ENCODE peak calls at places on chromosomes 6 and 20, in seven cellular contexts. W is stomach, A is spleen, J is prostate gland, G is suprapubic skin, N is HCT116, P is endothelial cell of umbilical vein. E is an unnamed sample.

GRCh38 chr20:20603339-20603990 is 109.0 kb downstream of the RALGAPA2 start:
- DNase-seq in A (peak; percentile 78), G (no peak), J (peak; percentile 54), P (no peak), W (no peak), N (no peak), E (no peak)

GRCh38 chr20:17807670-17808069 is 107.9 kb downstream of the BANF2 start:
- DNase-seq in G (no peak), A (no peak), W (no peak), J (no peak), N (no peak), P (no peak), E (no peak)

GRCh38 chr6:41645007-41645618 is 6.8 kb downstream of the MDFI start:
- DNase-seq in W (no peak), N (no peak), G (peak; percentile 55), J (no peak), P (no peak), A (no peak), E (no peak)

GRCh38 chr6:135667694-135668455 is 170.3 kb upstream of the AHI1 start:
- DNase-seq in N (no peak), P (peak; percentile 83), A (peak; percentile 58), G (no peak), J (peak; percentile 8), W (no peak), E (no peak)

GRCh38 chr6:108169801-108170606 is 4.2 kb downstream of the NR2E1 start:
- DNase-seq in P (no peak), G (no peak), J (no peak), N (no peak), A (no peak), W (no peak), E (no peak)

GRCh38 chr6:14661188-14661587 is 543.6 kb downstream of the CD83 start:
- DNase-seq in N (no peak), W (no peak), J (no peak), G (no peak), A (no peak), P (no peak), E (peak; percentile 68)

GRCh38 chr20:63433756-63434531 is 38.5 kb downstream of the KCNQ2 start:
- DNase-seq in A (no peak), J (no peak), P (peak; percentile 15), N (no peak), G (no peak), W (no peak), E (no peak)

GRCh38 chr20:8428988-8429387 is 296.9 kb downstream of the PLCB1 start:
- DNase-seq in J (no peak), A (no peak), P (no peak), W (no peak), N (no peak), G (no peak), E (no peak)

GRCh38 chr6:157339432-157339831 is 16.1 kb upstream of the TMEM242 start:
- DNase-seq in J (no peak), A (no peak), N (no peak), G (no peak), P (no peak), W (no peak), E (no peak)

GRCh38 chr6:75350156-75350555 is 65.6 kb upstream of the TMEM30A start:
- DNase-seq in P (no peak), W (no peak), J (no peak), A (no peak), N (no peak), G (no peak), E (no peak)

GRCh38 chr20:63704749-63705117 is 3.0 kb downstream of the ARFRP1 start:
- DNase-seq in W (no peak), A (peak; percentile 75), G (peak; percentile 55), N (no peak), P (no peak), J (no peak), E (no peak)

GRCh38 chr20:13819885-13820645 is 35.2 kb downstream of the NDUFAF5 start:
- DNase-seq in P (peak; percentile 60), W (peak; percentile 29), N (peak; percentile 42), A (no peak), J (peak; percentile 16), G (no peak), E (peak; percentile 35)

GRCh38 chr6:334536-334935 is 42.2 kb downstream of the DUSP22 start:
- DNase-seq in J (no peak), G (no peak), A (no peak), P (no peak), W (no peak), N (no peak), E (no peak)

GRCh38 chr6:336159-337114 is 44.1 kb downstream of the DUSP22 start:
- DNase-seq in J (no peak), G (no peak), N (no peak), W (no peak), A (peak; percentile 76), P (no peak), E (no peak)

GRCh38 chr6:333379-334002 is 41.2 kb downstream of the DUSP22 start:
- DNase-seq in A (peak; percentile 78), G (no peak), W (no peak), J (no peak), N (no peak), P (no peak), E (no peak)

GRCh38 chr6:335572-335971 is 43.3 kb downstream of the DUSP22 start:
- DNase-seq in A (peak; percentile 72), J (no peak), P (no peak), W (no peak), G (no peak), N (no peak), E (no peak)

GRCh38 chr6:335146-335545 is 42.9 kb downstream of the DUSP22 start:
- DNase-seq in J (no peak), A (peak; percentile 69), P (no peak), G (no peak), W (no peak), N (no peak), E (no peak)
- TF ChIP-seq CTCF in J (no peak), A (no peak), P (no peak), G (no peak), W (no peak), N (no peak), E (no peak)

GRCh38 chr6:144816936-144817335 is 531.8 kb downstream of the UTRN start:
- DNase-seq in J (no peak), N (no peak), G (no peak), P (no peak), W (no peak), A (no peak), E (no peak)
- TF ChIP-seq POLR2AphosphoS5 in J (no peak), N (no peak), G (no peak), P (no peak), W (no peak), A (no peak), E (no peak)

GRCh38 chr6:30843611-30843998 is 40.7 kb upstream of the DDR1 start:
- DNase-seq in W (no peak), J (no peak), A (no peak), P (no peak), G (no peak), N (no peak), E (no peak)
- TF ChIP-seq CTCF in W (no peak), J (no peak), A (no peak), P (no peak), G (no peak), N (no peak), E (no peak)

GRCh38 chr20:23608251-23608846 is 2.6 kb upstream of the CST9 start:
- DNase-seq in W (no peak), N (no peak), G (no peak), P (no peak), A (no peak), J (no peak), E (no peak)
- TF ChIP-seq POLR2AphosphoS5 in W (no peak), N (no peak), G (no peak), P (no peak), A (no peak), J (no peak), E (no peak)

DNA sequence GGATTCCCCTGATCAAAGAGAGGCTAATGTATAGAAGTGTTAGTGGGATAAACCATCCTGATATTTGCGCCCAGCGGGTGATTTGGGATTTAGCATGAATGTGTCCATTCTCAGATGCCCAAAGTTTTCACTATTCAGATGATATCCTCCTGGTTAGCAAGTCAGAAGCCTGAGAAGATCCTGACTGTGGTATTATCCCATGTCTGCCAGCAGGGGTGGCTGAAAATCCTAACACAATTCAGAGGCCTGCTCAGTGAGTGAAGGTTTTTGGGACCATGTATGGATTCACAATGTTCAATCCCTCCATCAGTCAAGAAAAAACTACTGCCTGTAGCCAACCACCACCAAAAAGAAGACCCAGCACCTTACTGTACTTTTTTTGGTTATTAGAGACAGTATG is 34.1 kb upstream of the SPACA1 start:
- DNase-seq in P (no peak), J (no peak), A (no peak), N (no peak), W (no peak), G (no peak), E (no peak)
- TF ChIP-seq CTCF in P (no peak), J (no peak), A (no peak), N (peak; percentile 25), W (no peak), G (no peak), E (no peak)

DNA sequence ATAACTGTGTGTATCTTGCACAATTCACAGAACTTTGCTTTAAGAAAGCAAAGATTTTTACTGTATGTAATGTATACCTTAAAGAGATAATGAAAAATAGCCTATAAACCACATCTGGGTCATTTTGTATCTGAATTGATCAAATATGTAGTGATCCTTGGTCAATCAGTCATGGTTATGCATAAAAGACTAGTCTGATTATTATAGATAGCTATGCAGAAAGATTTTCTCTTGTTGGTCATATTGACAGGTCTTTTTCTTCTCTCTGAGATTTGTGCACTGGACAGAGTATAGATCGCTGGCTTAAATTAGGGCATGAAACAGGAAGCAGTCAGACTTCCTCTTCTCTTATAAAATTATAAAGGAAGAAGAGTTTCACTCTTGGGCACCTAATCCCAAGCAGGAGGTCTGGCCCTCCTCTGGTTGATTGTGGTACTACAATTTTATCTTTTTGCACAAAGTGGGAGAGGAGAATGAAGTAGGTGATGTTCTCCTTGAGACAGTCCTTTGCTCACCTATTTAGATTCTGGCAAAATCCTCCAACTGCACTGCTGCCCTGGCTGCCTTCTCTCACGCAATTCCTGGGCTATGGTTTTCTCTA is 380.9 kb upstream of the RGS17 start:
- DNase-seq in P (peak; percentile 7), N (peak; percentile 8), A (no peak), J (peak; percentile 7), G (no peak), W (no peak), E (peak; percentile 21)
- TF ChIP-seq POLR2AphosphoS5 in P (no peak), N (no peak), A (no peak), J (no peak), G (no peak), W (no peak), E (no peak)

GRCh38 chr6:79234150-79235022 is at the start of gene HMGN3:
- DNase-seq in J (peak; percentile 94), P (peak; percentile 96), A (peak; percentile 97), W (peak; percentile 97), N (peak; percentile 87), G (peak; percentile 96), E (peak; percentile 93)
- TF ChIP-seq CTCF in J (no peak), P (no peak), A (peak; percentile 10), W (no peak), N (no peak), G (no peak), E (no peak)

E was measured in HL-60.